ENCODE peak calls at places on chromosomes 12 and 14, in ten cellular contexts. One of them, this sample, is unnamed.

GRCh38 chr12:106780010-106780625 is 5.6 kb downstream of the RIC8B start:
- DNase-seq in CD8-positive, alpha-beta T cell: no peak
- DNase-seq in AG09309: no peak
- DNase-seq in GM12865: no peak
- DNase-seq in fibroblast of pulmonary artery: peak; percentile 33
- DNase-seq in lower lobe of right lung: no peak
- DNase-seq in cardiac muscle cell: no peak
- DNase-seq in HCT116: no peak
- DNase-seq in GM13977: no peak
- DNase-seq in cardiac fibroblast: no peak
- DNase-seq in this sample: no peak

GRCh38 chr12:96500686-96501085 is 11.3 kb downstream of the CFAP54 start:
- DNase-seq in CD8-positive, alpha-beta T cell: no peak
- DNase-seq in AG09309: no peak
- DNase-seq in GM12865: peak; percentile 33
- DNase-seq in fibroblast of pulmonary artery: peak; percentile 61
- DNase-seq in lower lobe of right lung: no peak
- DNase-seq in cardiac muscle cell: no peak
- DNase-seq in HCT116: no peak
- DNase-seq in GM13977: no peak
- DNase-seq in cardiac fibroblast: peak; percentile 68
- DNase-seq in this sample: no peak

GRCh38 chr14:63499701-63500250 is 43.4 kb downstream of the PPP2R5E start:
- DNase-seq in CD8-positive, alpha-beta T cell: no peak
- DNase-seq in AG09309: peak; percentile 90
- DNase-seq in GM12865: no peak
- DNase-seq in fibroblast of pulmonary artery: peak; percentile 80
- DNase-seq in lower lobe of right lung: no peak
- DNase-seq in cardiac muscle cell: no peak
- DNase-seq in HCT116: no peak
- DNase-seq in GM13977: no peak
- DNase-seq in cardiac fibroblast: peak; percentile 88
- DNase-seq in this sample: no peak

GRCh38 chr12:29807125-29807524 is 23.4 kb upstream of the TMTC1 start:
- DNase-seq in CD8-positive, alpha-beta T cell: no peak
- DNase-seq in AG09309: no peak
- DNase-seq in GM12865: no peak
- DNase-seq in fibroblast of pulmonary artery: peak; percentile 18
- DNase-seq in lower lobe of right lung: no peak
- DNase-seq in cardiac muscle cell: no peak
- DNase-seq in HCT116: no peak
- DNase-seq in GM13977: no peak
- DNase-seq in cardiac fibroblast: no peak
- DNase-seq in this sample: no peak

GRCh38 chr12:50387972-50388478 is 8.4 kb downstream of the FAM186A start:
- DNase-seq in CD8-positive, alpha-beta T cell: no peak
- DNase-seq in AG09309: no peak
- DNase-seq in GM12865: no peak
- DNase-seq in fibroblast of pulmonary artery: no peak
- DNase-seq in lower lobe of right lung: no peak
- DNase-seq in cardiac muscle cell: no peak
- DNase-seq in HCT116: no peak
- DNase-seq in GM13977: no peak
- DNase-seq in cardiac fibroblast: no peak
- DNase-seq in this sample: no peak

GRCh38 chr12:122099856-122100255 is 21.3 kb downstream of the MLXIP start:
- DNase-seq in CD8-positive, alpha-beta T cell: no peak
- DNase-seq in AG09309: no peak
- DNase-seq in GM12865: no peak
- DNase-seq in fibroblast of pulmonary artery: no peak
- DNase-seq in lower lobe of right lung: no peak
- DNase-seq in cardiac muscle cell: no peak
- DNase-seq in HCT116: no peak
- DNase-seq in GM13977: no peak
- DNase-seq in cardiac fibroblast: no peak
- DNase-seq in this sample: no peak

GRCh38 chr14:96140964-96141363 is 63.7 kb upstream of the BDKRB2 start:
- DNase-seq in CD8-positive, alpha-beta T cell: no peak
- DNase-seq in AG09309: no peak
- DNase-seq in GM12865: no peak
- DNase-seq in fibroblast of pulmonary artery: peak; percentile 31
- DNase-seq in lower lobe of right lung: no peak
- DNase-seq in cardiac muscle cell: no peak
- DNase-seq in HCT116: no peak
- DNase-seq in GM13977: no peak
- DNase-seq in cardiac fibroblast: no peak
- DNase-seq in this sample: no peak

GRCh38 chr12:66529934-66530333 is 148.9 kb downstream of the GRIP1 start:
- DNase-seq in CD8-positive, alpha-beta T cell: no peak
- DNase-seq in AG09309: no peak
- DNase-seq in GM12865: no peak
- DNase-seq in fibroblast of pulmonary artery: no peak
- DNase-seq in lower lobe of right lung: no peak
- DNase-seq in cardiac muscle cell: no peak
- DNase-seq in HCT116: no peak
- DNase-seq in GM13977: no peak
- DNase-seq in cardiac fibroblast: no peak
- DNase-seq in this sample: no peak

GRCh38 chr12:95358111-95359083 is 115.6 kb upstream of the METAP2 start:
- DNase-seq in CD8-positive, alpha-beta T cell: no peak
- DNase-seq in AG09309: no peak
- DNase-seq in GM12865: no peak
- DNase-seq in fibroblast of pulmonary artery: peak; percentile 28
- DNase-seq in lower lobe of right lung: no peak
- DNase-seq in cardiac muscle cell: no peak
- DNase-seq in HCT116: no peak
- DNase-seq in GM13977: no peak
- DNase-seq in cardiac fibroblast: peak; percentile 17
- DNase-seq in this sample: no peak

DNA sequence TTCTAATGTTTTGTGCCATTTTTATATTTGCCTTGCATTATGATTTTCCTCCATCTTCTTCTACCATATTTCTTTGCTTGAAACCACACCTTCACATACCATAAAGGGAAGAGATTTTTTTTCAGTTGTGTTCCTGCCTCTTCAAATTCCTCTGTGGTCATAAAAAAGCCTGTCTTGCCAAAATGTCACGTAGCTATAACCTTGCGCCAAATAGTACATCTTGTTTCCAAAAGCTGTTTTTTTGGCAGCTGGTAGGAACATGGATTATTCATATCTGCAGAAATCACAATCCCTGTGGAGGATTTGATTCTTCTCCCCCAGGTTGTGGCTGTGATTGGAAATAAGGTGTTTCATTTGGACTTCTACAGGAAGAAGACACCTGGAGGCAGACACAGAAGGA is 133.6 kb upstream of the SLC35F4 start:
- DNase-seq in CD8-positive, alpha-beta T cell: no peak
- DNase-seq in AG09309: no peak
- DNase-seq in GM12865: no peak
- DNase-seq in fibroblast of pulmonary artery: no peak
- DNase-seq in lower lobe of right lung: no peak
- DNase-seq in cardiac muscle cell: no peak
- DNase-seq in HCT116: no peak
- DNase-seq in GM13977: no peak
- DNase-seq in cardiac fibroblast: no peak
- DNase-seq in this sample: no peak
- TF ChIP-seq CTCF in CD8-positive, alpha-beta T cell: no peak
- TF ChIP-seq CTCF in AG09309: no peak
- TF ChIP-seq CTCF in GM12865: no peak
- TF ChIP-seq CTCF in fibroblast of pulmonary artery: no peak
- TF ChIP-seq CTCF in lower lobe of right lung: no peak
- TF ChIP-seq CTCF in cardiac muscle cell: no peak
- TF ChIP-seq CTCF in HCT116: no peak
- TF ChIP-seq CTCF in GM13977: no peak
- TF ChIP-seq CTCF in cardiac fibroblast: no peak
- TF ChIP-seq CTCF in this sample: no peak

GRCh38 chr14:99329711-99330315 is 57.8 kb upstream of the BCL11B start:
- DNase-seq in CD8-positive, alpha-beta T cell: no peak
- DNase-seq in AG09309: no peak
- DNase-seq in GM12865: no peak
- DNase-seq in fibroblast of pulmonary artery: no peak
- DNase-seq in lower lobe of right lung: no peak
- DNase-seq in cardiac muscle cell: no peak
- DNase-seq in HCT116: no peak
- DNase-seq in GM13977: no peak
- DNase-seq in cardiac fibroblast: no peak
- DNase-seq in this sample: peak; percentile 52

GRCh38 chr14:99326041-99326710 is 54.2 kb upstream of the BCL11B start:
- DNase-seq in CD8-positive, alpha-beta T cell: no peak
- DNase-seq in AG09309: no peak
- DNase-seq in GM12865: no peak
- DNase-seq in fibroblast of pulmonary artery: no peak
- DNase-seq in lower lobe of right lung: no peak
- DNase-seq in cardiac muscle cell: no peak
- DNase-seq in HCT116: no peak
- DNase-seq in GM13977: peak; percentile 10
- DNase-seq in cardiac fibroblast: no peak
- DNase-seq in this sample: peak; percentile 51

GRCh38 chr14:99327050-99327449 is 55.1 kb upstream of the BCL11B start:
- DNase-seq in CD8-positive, alpha-beta T cell: no peak
- DNase-seq in AG09309: no peak
- DNase-seq in GM12865: no peak
- DNase-seq in fibroblast of pulmonary artery: no peak
- DNase-seq in lower lobe of right lung: no peak
- DNase-seq in cardiac muscle cell: no peak
- DNase-seq in HCT116: no peak
- DNase-seq in GM13977: peak; percentile 4
- DNase-seq in cardiac fibroblast: no peak
- DNase-seq in this sample: peak; percentile 25

GRCh38 chr14:99325591-99325990 is 53.6 kb upstream of the BCL11B start:
- DNase-seq in CD8-positive, alpha-beta T cell: no peak
- DNase-seq in AG09309: no peak
- DNase-seq in GM12865: no peak
- DNase-seq in fibroblast of pulmonary artery: no peak
- DNase-seq in lower lobe of right lung: no peak
- DNase-seq in cardiac muscle cell: no peak
- DNase-seq in HCT116: no peak
- DNase-seq in GM13977: peak; percentile 5
- DNase-seq in cardiac fibroblast: no peak
- DNase-seq in this sample: peak; percentile 36

DNA sequence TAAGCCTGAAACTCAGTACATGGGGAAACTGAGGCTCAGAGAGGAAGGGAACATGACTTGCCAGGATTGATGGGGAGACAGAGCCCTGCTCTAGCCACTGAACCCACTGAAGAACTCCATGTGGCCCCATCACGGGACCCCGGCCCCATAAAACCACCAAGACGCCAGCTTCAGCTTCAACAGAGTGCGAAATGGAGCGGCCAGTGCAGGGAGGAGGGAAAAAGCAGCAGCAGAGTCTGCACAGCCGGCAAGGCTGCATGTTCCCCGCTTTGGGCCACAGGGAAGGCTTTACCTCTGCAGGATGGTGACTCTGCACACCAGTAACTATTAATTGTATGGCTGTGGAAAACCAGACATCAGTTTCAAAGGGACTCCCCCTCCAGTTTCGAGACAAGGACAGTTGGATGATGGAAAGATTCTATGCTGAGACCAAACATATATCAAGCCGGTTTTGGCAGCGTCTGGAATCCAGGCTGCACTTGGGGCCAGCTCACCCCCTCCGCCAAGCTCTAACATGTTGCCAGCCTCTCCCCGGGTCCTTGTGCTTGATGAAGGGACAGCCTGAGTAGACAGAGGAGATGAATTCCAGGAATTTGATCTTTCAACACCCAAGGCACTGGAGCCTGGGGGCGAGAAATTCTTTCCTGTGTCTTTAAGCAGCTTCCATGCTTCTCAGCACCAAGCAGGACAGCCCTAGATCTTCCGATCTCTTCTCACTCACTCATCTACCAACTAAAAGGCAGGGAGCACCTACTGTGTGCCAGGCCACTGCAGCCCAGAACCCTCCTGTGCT is 55.7 kb upstream of the BCL11B start:
- DNase-seq in CD8-positive, alpha-beta T cell: no peak
- DNase-seq in AG09309: no peak
- DNase-seq in GM12865: no peak
- DNase-seq in fibroblast of pulmonary artery: no peak
- DNase-seq in lower lobe of right lung: no peak
- DNase-seq in cardiac muscle cell: peak; percentile 75
- DNase-seq in HCT116: no peak
- DNase-seq in GM13977: no peak
- DNase-seq in cardiac fibroblast: no peak
- DNase-seq in this sample: peak; percentile 55
- TF ChIP-seq CTCF in CD8-positive, alpha-beta T cell: no peak
- TF ChIP-seq CTCF in AG09309: no peak
- TF ChIP-seq CTCF in GM12865: no peak
- TF ChIP-seq CTCF in fibroblast of pulmonary artery: no peak
- TF ChIP-seq CTCF in lower lobe of right lung: no peak
- TF ChIP-seq CTCF in cardiac muscle cell: no peak
- TF ChIP-seq CTCF in HCT116: no peak
- TF ChIP-seq CTCF in GM13977: no peak
- TF ChIP-seq CTCF in cardiac fibroblast: no peak
- TF ChIP-seq CTCF in this sample: no peak

DNA sequence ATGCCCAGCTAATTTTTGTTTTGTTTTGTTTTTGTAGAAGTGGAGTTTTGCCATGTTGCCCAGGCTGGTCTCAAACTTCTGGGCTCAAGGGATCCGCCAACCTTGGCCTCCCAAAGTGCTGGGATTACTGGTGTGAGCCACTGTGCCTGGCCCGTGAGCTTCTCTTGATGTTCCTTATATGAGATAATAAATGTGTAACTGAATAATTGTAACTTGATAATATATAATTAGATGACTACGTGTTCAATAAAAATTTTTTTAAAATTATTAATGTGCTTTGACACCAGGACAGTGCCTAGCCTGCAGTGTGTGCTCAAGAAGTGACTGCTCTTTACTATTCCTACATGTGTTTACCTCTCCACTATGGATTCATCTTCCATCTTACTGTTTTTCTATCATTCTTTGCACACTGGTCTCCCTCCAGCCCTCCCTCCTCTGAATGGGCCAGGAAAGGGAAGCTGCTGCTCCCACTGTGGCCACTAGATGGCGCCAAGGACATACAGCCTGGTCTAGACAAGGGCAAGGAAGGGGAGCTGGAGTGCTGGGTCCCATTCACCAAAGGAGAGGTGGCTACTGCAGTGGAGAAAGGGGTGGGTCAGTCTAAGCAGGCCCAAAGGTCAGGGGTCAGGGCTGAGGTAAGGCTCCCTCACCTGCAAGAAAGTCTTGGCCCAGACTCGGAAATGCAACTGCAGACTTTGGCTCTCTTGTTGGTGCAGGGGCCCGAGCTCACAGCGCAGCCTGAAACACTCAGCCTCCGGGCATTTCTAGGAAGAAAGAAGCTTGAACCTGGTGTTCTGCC is 14.7 kb upstream of the ZNF385A start:
- DNase-seq in CD8-positive, alpha-beta T cell: peak; percentile 89
- DNase-seq in AG09309: peak; percentile 46
- DNase-seq in GM12865: peak; percentile 83
- DNase-seq in fibroblast of pulmonary artery: peak; percentile 89
- DNase-seq in lower lobe of right lung: peak; percentile 86
- DNase-seq in cardiac muscle cell: peak; percentile 85
- DNase-seq in HCT116: peak; percentile 48
- DNase-seq in GM13977: peak; percentile 85
- DNase-seq in cardiac fibroblast: peak; percentile 90
- DNase-seq in this sample: no peak
- TF ChIP-seq CTCF in CD8-positive, alpha-beta T cell: peak; percentile 95
- TF ChIP-seq CTCF in AG09309: peak; percentile 100
- TF ChIP-seq CTCF in GM12865: peak; percentile 99
- TF ChIP-seq CTCF in fibroblast of pulmonary artery: peak; percentile 100
- TF ChIP-seq CTCF in lower lobe of right lung: peak; percentile 98
- TF ChIP-seq CTCF in cardiac muscle cell: peak; percentile 100
- TF ChIP-seq CTCF in HCT116: peak; percentile 99
- TF ChIP-seq CTCF in GM13977: peak; percentile 99
- TF ChIP-seq CTCF in cardiac fibroblast: peak; percentile 100
- TF ChIP-seq CTCF in this sample: peak; percentile 98

GRCh38 chr12:69154585-69155363 is 84.6 kb upstream of the CPSF6 start:
- DNase-seq in CD8-positive, alpha-beta T cell: peak; percentile 81
- DNase-seq in AG09309: peak; percentile 4
- DNase-seq in GM12865: peak; percentile 86
- DNase-seq in fibroblast of pulmonary artery: peak; percentile 71
- DNase-seq in lower lobe of right lung: peak; percentile 73
- DNase-seq in cardiac muscle cell: peak; percentile 85
- DNase-seq in HCT116: peak; percentile 64
- DNase-seq in GM13977: peak; percentile 69
- DNase-seq in cardiac fibroblast: peak; percentile 69
- DNase-seq in this sample: no peak
- TF ChIP-seq CTCF in CD8-positive, alpha-beta T cell: peak; percentile 92
- TF ChIP-seq CTCF in AG09309: peak; percentile 93
- TF ChIP-seq CTCF in GM12865: peak; percentile 90
- TF ChIP-seq CTCF in fibroblast of pulmonary artery: peak; percentile 99
- TF ChIP-seq CTCF in lower lobe of right lung: peak; percentile 92
- TF ChIP-seq CTCF in cardiac muscle cell: peak; percentile 95
- TF ChIP-seq CTCF in HCT116: peak; percentile 88
- TF ChIP-seq CTCF in GM13977: peak; percentile 83
- TF ChIP-seq CTCF in cardiac fibroblast: peak; percentile 94
- TF ChIP-seq CTCF in this sample: peak; percentile 99